ENCODE peak calls at places on chromosomes 6 and 20, in nine cellular contexts. J, D, B, Y, R, E, A, Z and G are unnamed samples. For H3K4me1, the result is how much of the 10 kb centered on the place peaks cover.

GRCh38 chr6:50128420-50129005 is 78.8 kb upstream of the DEFB112 start:
- DNase-seq in J (no peak), D (no peak), B (peak), Y (no peak), R (no peak), E (no peak), A (no peak), Z (no peak), G (no peak)

GRCh38 chr6:73200247-73200646 is 25.0 kb downstream of the KHDC1L start:
- DNase-seq in J (no peak), D (no peak), B (no peak), Y (no peak), R (no peak), E (no peak), A (no peak), Z (no peak), G (no peak)

GRCh38 chr6:160137989-160138835 is 16.6 kb downstream of the SLC22A1 start:
- DNase-seq in J (peak), D (peak), B (peak), Y (peak), R (peak), E (no peak), A (no peak), Z (peak), G (no peak)

GRCh38 chr6:25369450-25370086 is 90.4 kb downstream of the CARMIL1 start:
- DNase-seq in J (no peak), D (peak), B (no peak), Y (no peak), R (peak), E (no peak), A (no peak), Z (peak), G (no peak)

GRCh38 chr20:50713677-50714101 is 17.7 kb upstream of the PARD6B start:
- DNase-seq in J (no peak), D (peak), B (peak), Y (no peak), R (no peak), E (no peak), A (no peak), Z (peak), G (no peak)

GRCh38 chr6:8080338-8081151 is 16.4 kb upstream of the BLOC1S5 start:
- DNase-seq in J (no peak), D (no peak), B (peak), Y (no peak), R (no peak), E (no peak), A (no peak), Z (no peak), G (no peak)

GRCh38 chr20:32823737-32824588 is 4.2 kb downstream of the MAPRE1 start:
- DNase-seq in J (no peak), D (no peak), B (no peak), Y (no peak), R (no peak), E (no peak), A (no peak), Z (no peak), G (no peak)

GRCh38 chr6:97068211-97068610 is 143.7 kb downstream of the KLHL32 start:
- DNase-seq in J (no peak), D (no peak), B (peak), Y (no peak), R (no peak), E (no peak), A (no peak), Z (no peak), G (no peak)

GRCh38 chr20:44641305-44641704 is 10.2 kb downstream of the ADA start:
- DNase-seq in J (no peak), D (no peak), B (no peak), Y (no peak), R (no peak), E (no peak), A (no peak), Z (no peak), G (no peak)

GRCh38 chr6:11653028-11653583 is 115.6 kb downstream of the TMEM170B start:
- DNase-seq in J (no peak), D (no peak), B (peak), Y (no peak), R (peak), E (no peak), A (no peak), Z (no peak), G (peak)

GRCh38 chr6:126312013-126312665 is 27.8 kb upstream of the CENPW start:
- DNase-seq in J (no peak), D (no peak), B (peak), Y (no peak), R (no peak), E (no peak), A (no peak), Z (no peak), G (no peak)

GRCh38 chr6:70315096-70315751 is 12.3 kb upstream of the COL9A1 start:
- DNase-seq in J (no peak), D (no peak), B (no peak), Y (no peak), R (no peak), E (no peak), A (no peak), Z (no peak), G (no peak)

GRCh38 chr6:90383212-90383611 is 86.6 kb upstream of the BACH2 start:
- DNase-seq in J (no peak), D (no peak), B (no peak), Y (no peak), R (no peak), E (no peak), A (no peak), Z (no peak), G (no peak)

GRCh38 chr20:37346526-37347346 is 796 bp downstream of the SRC start:
- DNase-seq in J (no peak), D (no peak), B (no peak), Y (no peak), R (no peak), E (no peak), A (peak), Z (no peak), G (peak)

GRCh38 chr6:27081188-27081587 is 166.3 kb upstream of the PRSS16 start:
- DNase-seq in J (no peak), D (no peak), B (no peak), Y (no peak), R (no peak), E (no peak), A (no peak), Z (no peak), G (no peak)

GRCh38 chr6:43862925-43863324 is 92.9 kb downstream of the VEGFA start:
- DNase-seq in J (no peak), D (no peak), B (no peak), Y (no peak), R (no peak), E (no peak), A (no peak), Z (no peak), G (no peak)

GRCh38 chr20:9353180-9353915 is 161.0 kb upstream of the LAMP5 start:
- DNase-seq in J (no peak), D (peak), B (no peak), Y (no peak), R (no peak), E (no peak), A (no peak), Z (no peak), G (no peak)

GRCh38 chr6:12203001-12203400 is 87.2 kb upstream of the EDN1 start:
- DNase-seq in J (no peak), D (no peak), B (no peak), Y (no peak), R (no peak), E (no peak), A (no peak), Z (no peak), G (no peak)

GRCh38 chr6:15330174-15330934 is 84.5 kb downstream of the JARID2 start:
- DNase-seq in J (no peak), D (no peak), B (no peak), Y (no peak), R (no peak), E (no peak), A (no peak), Z (no peak), G (no peak)

GRCh38 chr20:2387180-2387577 is 6.5 kb downstream of the TGM6 start:
- DNase-seq in J (no peak), D (peak), B (peak), Y (no peak), R (no peak), E (no peak), A (no peak), Z (no peak), G (no peak)

GRCh38 chr6:144286503-144287393 is 1.6 kb downstream of the UTRN start:
- DNase-seq in J (peak), D (peak), B (peak), Y (peak), R (peak), E (peak), A (peak), Z (peak), G (peak)

GRCh38 chr6:154501287-154501868 is 9.1 kb downstream of the CNKSR3 start:
- DNase-seq in J (no peak), D (no peak), B (no peak), Y (no peak), R (no peak), E (no peak), A (no peak), Z (no peak), G (no peak)

GRCh38 chr6:75098709-75099108 is 107.1 kb downstream of the COL12A1 start:
- DNase-seq in J (no peak), D (peak), B (peak), Y (peak), R (peak), E (peak), A (no peak), Z (peak), G (peak)

GRCh38 chr6:11241793-11242201 is 9.3 kb upstream of the NEDD9 start:
- DNase-seq in J (peak), D (peak), B (no peak), Y (no peak), R (peak), E (peak), A (peak), Z (peak), G (peak)

GRCh38 chr6:166957087-166957804 is 896 bp upstream of the RNASET2 start:
- DNase-seq in J (peak), D (peak), B (peak), Y (no peak), R (peak), E (peak), A (peak), Z (peak), G (peak)

GRCh38 chr6:36508532-36508931 is 38.7 kb downstream of the STK38 start:
- DNase-seq in J (no peak), D (no peak), B (no peak), Y (no peak), R (no peak), E (no peak), A (no peak), Z (no peak), G (no peak)

GRCh38 chr6:113909224-113909856 is 52.2 kb downstream of the MARCKS start:
- DNase-seq in J (no peak), D (no peak), B (peak), Y (peak), R (peak), E (no peak), A (no peak), Z (no peak), G (no peak)

GRCh38 chr6:63856271-63856670 is 220.7 kb downstream of the PHF3 start:
- DNase-seq in J (no peak), D (no peak), B (no peak), Y (no peak), R (no peak), E (no peak), A (no peak), Z (no peak), G (no peak)

GRCh38 chr6:136546321-136546720 is 3.9 kb downstream of the MAP7 start:
- DNase-seq in J (no peak), D (no peak), B (no peak), Y (no peak), R (no peak), E (no peak), A (no peak), Z (no peak), G (no peak)

GRCh38 chr6:31116661-31117385 is 2.2 kb downstream of the PSORS1C1 start:
- DNase-seq in J (no peak), D (peak), B (no peak), Y (no peak), R (peak), E (peak), A (peak), Z (no peak), G (peak)

GRCh38 chr6:135906542-135906941 is 55.0 kb downstream of the PDE7B start:
- DNase-seq in J (no peak), D (no peak), B (no peak), Y (no peak), R (no peak), E (no peak), A (no peak), Z (no peak), G (no peak)

GRCh38 chr20:47316776-47317126 is 39.7 kb downstream of the ZMYND8 start:
- DNase-seq in J (peak), D (no peak), B (no peak), Y (no peak), R (no peak), E (no peak), A (no peak), Z (no peak), G (no peak)

GRCh38 chr20:47319517-47320252 is 36.8 kb downstream of the ZMYND8 start:
- DNase-seq in J (peak), D (no peak), B (peak), Y (no peak), R (peak), E (peak), A (no peak), Z (peak), G (peak)

GRCh38 chr20:47317127-47317895 is 39.2 kb downstream of the ZMYND8 start:
- DNase-seq in J (peak), D (peak), B (peak), Y (peak), R (peak), E (peak), A (peak), Z (peak), G (peak)

GRCh38 chr20:47318596-47319516 is 37.6 kb downstream of the ZMYND8 start:
- DNase-seq in J (peak), D (peak), B (no peak), Y (no peak), R (peak), E (peak), A (peak), Z (peak), G (peak)

DNA sequence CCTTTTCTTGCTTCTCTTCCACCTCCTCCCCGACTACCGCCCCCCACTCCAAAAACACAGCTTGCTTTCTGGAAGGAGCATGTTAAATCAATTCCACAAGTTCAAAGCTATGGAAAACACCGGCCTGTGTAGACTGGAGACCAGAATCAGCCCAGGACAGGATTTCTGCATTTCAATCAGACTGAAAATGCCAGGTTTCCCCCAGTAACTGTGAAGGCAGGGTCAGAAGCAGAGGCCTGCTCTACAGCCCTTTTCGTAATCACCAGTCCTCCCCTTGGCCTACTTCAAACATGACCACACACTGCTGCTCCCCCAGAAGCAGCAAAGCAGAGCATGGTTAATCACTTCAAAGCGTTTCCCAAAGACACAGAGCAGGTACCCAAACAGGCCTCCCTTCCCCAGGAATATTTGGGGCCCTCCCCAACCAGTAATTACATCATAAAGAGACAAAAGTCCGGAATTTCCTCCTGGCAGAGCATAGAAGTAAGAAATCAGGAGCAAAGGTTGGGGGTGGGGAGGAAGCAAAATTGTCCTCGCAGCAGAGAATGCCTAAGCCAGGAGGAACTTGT is 38.4 kb downstream of the ZMYND8 start:
- DNase-seq in J (peak), D (no peak), B (peak), Y (no peak), R (peak), E (no peak), A (no peak), Z (no peak), G (no peak)
- H3K4me1 ChIP-seq in J (half or more), D (half or more), B (half or more), Y (half or more), R (half or more), E (half or more), A (under half), Z (half or more), G (half or more)

GRCh38 chr6:6686176-6686575 is 97.7 kb downstream of the LY86 start:
- DNase-seq in J (no peak), D (no peak), B (no peak), Y (no peak), R (no peak), E (no peak), A (no peak), Z (no peak), G (no peak)
- H3K4me3 ChIP-seq in J (peak), D (no peak), B (no peak), Y (peak), R (no peak), E (peak), A (no peak), Z (peak), G (peak)

GRCh38 chr6:56757585-56757984 is 114.9 kb upstream of the DST start:
- DNase-seq in J (no peak), D (no peak), B (peak), Y (peak), R (no peak), E (no peak), A (no peak), Z (peak), G (no peak)
- TF ChIP-seq CTCF in J (peak), D (no peak), B (peak), Y (peak), R (peak), E (peak), A (peak), Z (peak), G (peak)

GRCh38 chr20:54131675-54132611 is 41.8 kb downstream of the CYP24A1 start:
- DNase-seq in J (no peak), D (no peak), B (no peak), Y (no peak), R (no peak), E (no peak), A (no peak), Z (no peak), G (no peak)
- H3K4me1 ChIP-seq in J (under half), D (under half), B (under half), Y (under half), R (under half), E (under half), A (under half), Z (under half), G (under half)

GRCh38 chr20:58174708-58175287 is 53.7 kb downstream of the ANKRD60 start:
- DNase-seq in J (no peak), D (peak), B (no peak), Y (no peak), R (peak), E (peak), A (no peak), Z (no peak), G (peak)
- H3K4me3 ChIP-seq in J (peak), D (no peak), B (no peak), Y (no peak), R (peak), E (peak), A (peak), Z (no peak), G (no peak)

DNA sequence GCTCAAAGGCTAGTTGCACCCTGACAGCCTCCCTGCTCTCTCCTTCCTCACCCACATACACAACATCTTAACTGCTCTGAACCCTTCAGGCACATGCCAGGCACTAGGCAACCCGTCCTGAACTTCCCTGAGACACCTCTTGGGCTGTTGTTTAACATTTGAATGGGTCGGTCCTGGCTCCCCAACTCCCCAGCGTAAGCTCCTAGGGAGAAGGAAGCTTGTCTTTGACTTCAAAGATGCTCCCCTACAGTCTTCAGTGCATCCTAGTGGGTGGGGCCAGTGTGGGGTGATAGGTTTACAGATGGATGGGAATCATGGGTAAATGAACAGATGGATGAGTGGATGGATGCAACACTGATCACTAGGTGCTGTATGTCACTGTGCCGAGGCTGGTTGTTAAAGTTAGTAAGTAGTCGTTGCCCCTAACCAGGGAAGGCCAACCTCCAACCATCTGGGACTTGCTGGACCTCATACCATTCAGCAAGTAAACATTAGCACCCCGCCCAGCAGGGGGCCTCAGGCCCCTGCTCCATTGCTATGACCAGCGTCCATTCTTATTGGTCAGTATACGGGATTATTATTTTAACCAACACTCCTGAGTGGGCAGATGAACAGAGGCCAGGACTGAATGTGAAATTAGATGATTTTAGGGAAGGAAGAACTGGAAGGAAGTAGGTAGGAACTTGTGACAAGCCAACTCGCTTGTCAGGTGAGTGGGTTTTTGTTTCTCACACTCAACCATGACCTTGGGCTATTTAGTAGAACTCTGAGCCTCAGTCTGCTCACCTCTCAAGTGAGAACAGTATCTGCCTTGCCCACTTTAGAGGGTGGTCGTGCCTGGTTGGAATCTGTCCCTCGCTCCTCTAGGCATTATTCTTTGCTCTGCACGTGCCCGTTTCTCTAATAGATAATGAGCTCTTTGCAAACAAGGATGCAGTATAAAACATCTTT is 82.9 kb upstream of the FOXP4 start:
- DNase-seq in J (peak), D (peak), B (no peak), Y (peak), R (peak), E (peak), A (no peak), Z (peak), G (no peak)
- TF ChIP-seq CTCF in J (peak), D (peak), B (peak), Y (no peak), R (peak), E (peak), A (peak), Z (peak), G (peak)

GRCh38 chr6:142376115-142376514 is 74.3 kb downstream of the ADGRG6 start:
- DNase-seq in J (no peak), D (no peak), B (no peak), Y (no peak), R (no peak), E (no peak), A (no peak), Z (no peak), G (no peak)

GRCh38 chr6:142374090-142374783 is 72.4 kb downstream of the ADGRG6 start:
- DNase-seq in J (no peak), D (no peak), B (no peak), Y (no peak), R (no peak), E (no peak), A (no peak), Z (no peak), G (no peak)

GRCh38 chr6:142372348-142372747 is 70.5 kb downstream of the ADGRG6 start:
- DNase-seq in J (no peak), D (no peak), B (no peak), Y (no peak), R (no peak), E (no peak), A (no peak), Z (no peak), G (no peak)

GRCh38 chr6:142374965-142375733 is 73.3 kb downstream of the ADGRG6 start:
- DNase-seq in J (no peak), D (no peak), B (peak), Y (peak), R (no peak), E (no peak), A (no peak), Z (no peak), G (no peak)

DNA sequence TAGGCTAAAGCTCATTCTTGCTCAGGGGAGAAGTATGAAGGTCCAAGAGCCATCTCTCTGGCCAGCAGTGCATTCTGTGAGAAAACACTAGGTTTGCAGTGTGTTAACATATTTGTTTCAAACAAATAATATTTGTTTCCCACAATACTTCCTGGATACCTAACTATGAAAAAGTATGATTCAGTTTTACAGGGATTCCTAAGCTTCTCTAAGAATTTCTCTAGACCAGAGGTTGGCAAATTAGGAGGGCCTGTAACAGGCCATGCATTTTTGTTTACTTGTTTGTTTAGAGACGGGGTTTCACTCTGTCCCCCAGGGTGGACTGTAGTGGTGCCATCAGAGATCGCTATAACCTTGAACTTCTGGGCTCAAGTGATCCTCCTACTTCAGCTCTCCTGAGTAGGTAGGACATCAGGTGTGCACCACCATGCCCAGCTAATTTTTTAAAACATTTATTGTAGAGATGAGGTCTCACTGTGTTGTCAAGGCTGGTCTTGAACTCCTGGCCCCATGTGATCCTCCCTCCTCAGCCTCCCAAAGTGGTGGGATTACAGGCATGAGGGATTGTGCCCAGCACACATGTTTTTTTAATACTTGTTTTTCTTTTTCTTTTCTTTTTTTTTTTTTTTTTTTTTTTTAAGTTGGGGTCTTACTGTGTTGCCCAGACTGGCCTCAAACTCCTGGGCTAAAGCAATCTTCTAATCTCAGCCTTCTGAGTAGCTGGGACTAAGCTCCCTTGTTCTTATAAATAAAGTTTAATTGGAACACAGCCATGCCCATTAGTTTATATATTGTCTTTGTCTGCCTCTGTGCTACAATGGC is 71.7 kb downstream of the ADGRG6 start:
- DNase-seq in J (no peak), D (no peak), B (no peak), Y (no peak), R (no peak), E (no peak), A (no peak), Z (no peak), G (no peak)
- H3K4me1 ChIP-seq in J (under half), D (under half), B (under half), Y (half or more), R (under half), E (under half), A (under half), Z (under half), G (under half)